ENCODE peak calls at places on chromosome 1, in four cellular contexts. One of them, this sample, is unnamed.
A peak's percentile ranks its signal among the peaks of the same experiment; 100 is the strongest.

GRCh38 chr1:165451696-165452095 is 6.8 kb upstream of the RXRG start:
- DNase-seq in ovary: no peak
- DNase-seq in uterus: no peak
- DNase-seq in right lobe of liver: no peak
- DNase-seq in this sample: no peak

GRCh38 chr1:41662061-41662655 is 177.7 kb upstream of the EDN2 start:
- DNase-seq in right lobe of liver: no peak
- DNase-seq in uterus: peak; percentile 52
- DNase-seq in ovary: no peak
- DNase-seq in this sample: no peak

GRCh38 chr1:217650674-217651073 is 19.5 kb downstream of the SPATA17 start:
- DNase-seq in uterus: no peak
- DNase-seq in right lobe of liver: no peak
- DNase-seq in ovary: no peak
- DNase-seq in this sample: no peak

GRCh38 chr1:36327421-36328087 is 4.1 kb upstream of the EVA1B start:
- DNase-seq in right lobe of liver: no peak
- DNase-seq in uterus: no peak
- DNase-seq in ovary: no peak
- DNase-seq in this sample: no peak

GRCh38 chr1:101278845-101279244 is 42.0 kb downstream of the S1PR1 start:
- DNase-seq in right lobe of liver: no peak
- DNase-seq in uterus: no peak
- DNase-seq in ovary: no peak
- DNase-seq in this sample: no peak

GRCh38 chr1:207959995-207960745 is 49.2 kb upstream of the CD34 start:
- DNase-seq in right lobe of liver: no peak
- DNase-seq in uterus: no peak
- DNase-seq in ovary: no peak
- DNase-seq in this sample: no peak

GRCh38 chr1:236522937-236523703 is 662 bp upstream of the LGALS8 start:
- DNase-seq in uterus: peak; percentile 33
- DNase-seq in right lobe of liver: peak; percentile 70
- DNase-seq in ovary: peak; percentile 47
- DNase-seq in this sample: no peak

GRCh38 chr1:21861602-21862429 is 49.8 kb downstream of the LDLRAD2 start:
- DNase-seq in uterus: no peak
- DNase-seq in ovary: no peak
- DNase-seq in right lobe of liver: no peak
- DNase-seq in this sample: no peak

GRCh38 chr1:153852170-153852569 is 70.6 kb downstream of the GATAD2B start:
- DNase-seq in ovary: no peak
- DNase-seq in right lobe of liver: peak; percentile 21
- DNase-seq in uterus: no peak
- DNase-seq in this sample: no peak

GRCh38 chr1:166808959-166809358 is 30.3 kb upstream of the POGK start:
- DNase-seq in right lobe of liver: no peak
- DNase-seq in ovary: no peak
- DNase-seq in uterus: no peak
- DNase-seq in this sample: no peak

GRCh38 chr1:116299248-116299647 is 73.8 kb upstream of the ATP1A1 start:
- DNase-seq in ovary: no peak
- DNase-seq in uterus: no peak
- DNase-seq in right lobe of liver: no peak
- DNase-seq in this sample: no peak

GRCh38 chr1:26410706-26411623 is at the start of gene LIN28A:
- DNase-seq in right lobe of liver: no peak
- DNase-seq in ovary: no peak
- DNase-seq in uterus: no peak
- DNase-seq in this sample: no peak
- H3K27ac ChIP-seq in right lobe of liver: no peak within 1 kb of the TSS
- H3K27ac ChIP-seq in ovary: no peak within 1 kb of the TSS
- H3K27ac ChIP-seq in uterus: no peak within 1 kb of the TSS
- H3K27ac ChIP-seq in this sample: no peak within 1 kb of the TSS

DNA sequence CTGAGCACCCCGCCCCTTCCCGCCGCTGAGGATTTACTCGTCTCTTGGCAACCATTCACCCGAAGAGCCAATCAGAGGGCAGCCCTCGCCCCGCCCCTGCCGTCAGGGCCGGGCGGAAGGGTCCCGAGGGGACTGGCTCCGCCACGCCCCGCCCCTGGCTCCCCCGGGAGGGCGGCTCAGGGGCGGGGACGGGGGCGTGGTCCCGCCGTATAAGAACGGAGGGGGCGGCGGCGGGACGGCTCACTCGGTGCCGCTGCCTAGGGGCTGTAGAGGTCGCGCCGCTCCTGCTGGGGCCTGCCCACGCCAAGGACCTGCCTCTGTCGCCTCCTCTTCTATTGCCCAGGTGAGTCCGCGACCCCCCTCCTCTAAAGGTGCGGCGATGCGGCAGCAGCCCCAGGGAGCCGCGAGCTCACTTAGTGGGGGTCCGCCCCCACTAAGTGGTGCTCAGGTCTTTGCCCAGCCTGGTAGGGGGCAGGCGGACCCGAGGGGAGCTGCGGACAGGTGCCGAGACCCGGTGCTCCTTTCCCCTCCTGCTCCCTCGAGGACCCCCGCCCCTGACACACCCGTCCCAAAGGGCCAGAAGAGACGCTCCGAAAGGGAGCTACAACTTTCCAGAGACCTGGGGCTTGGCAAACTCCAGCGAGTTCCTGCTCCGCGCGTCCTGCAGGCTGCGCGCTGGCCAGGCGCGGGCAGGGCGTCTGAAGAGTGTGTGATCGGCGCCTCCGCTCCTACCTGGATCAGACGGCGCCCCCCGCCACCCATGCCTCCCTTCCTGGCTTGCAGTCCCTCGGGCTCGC is at the start of gene TENT5C:
- DNase-seq in ovary: peak; percentile 98
- DNase-seq in uterus: peak; percentile 98
- DNase-seq in right lobe of liver: peak; percentile 99
- DNase-seq in this sample: peak; percentile 86
- TF ChIP-seq POLR2A in ovary: peak; percentile 67
- TF ChIP-seq POLR2A in uterus: peak; percentile 88
- TF ChIP-seq POLR2A in right lobe of liver: peak; percentile 92
- TF ChIP-seq POLR2A in this sample: no peak

DNA sequence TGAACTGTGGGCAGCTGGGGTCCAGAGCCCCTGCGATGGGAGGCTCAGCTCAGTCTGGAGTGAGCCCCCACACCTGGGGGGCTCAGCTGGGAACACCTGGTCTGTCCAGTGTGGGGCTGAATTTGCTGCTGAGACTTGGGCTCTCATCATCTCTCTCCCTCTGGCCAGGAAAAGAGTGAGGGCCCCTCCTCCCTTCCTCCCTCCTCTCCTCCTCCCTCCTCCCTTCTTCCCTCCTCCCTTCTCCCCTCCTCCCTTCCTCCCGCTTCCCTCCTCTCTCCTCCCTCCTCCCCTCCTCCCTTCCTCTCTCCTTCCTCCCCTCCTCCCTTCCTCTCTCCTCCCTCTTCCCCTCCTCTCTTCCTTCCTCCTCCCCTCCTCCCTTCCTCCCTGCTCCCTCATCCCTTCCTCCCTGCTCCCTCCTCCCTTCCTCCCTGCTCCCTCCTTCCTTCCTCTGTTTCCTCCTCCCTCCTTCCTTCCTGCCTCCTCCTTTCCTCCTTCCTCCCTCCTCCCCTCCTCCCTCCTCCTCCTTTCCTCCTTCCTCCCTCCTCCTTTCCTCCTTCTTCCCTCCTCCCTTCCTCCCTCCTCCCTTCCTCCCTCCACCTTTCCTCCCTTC is 23.5 kb upstream of the PEX10 start:
- DNase-seq in ovary: no peak
- DNase-seq in uterus: no peak
- DNase-seq in right lobe of liver: no peak
- DNase-seq in this sample: no peak
- H3K27me3 ChIP-seq in ovary: no peaks in the 10 kb centered on the region
- H3K27me3 ChIP-seq in uterus: no peaks in the 10 kb centered on the region
- H3K27me3 ChIP-seq in right lobe of liver: no peaks in the 10 kb centered on the region
- H3K27me3 ChIP-seq in this sample: no peaks in the 10 kb centered on the region

DNA sequence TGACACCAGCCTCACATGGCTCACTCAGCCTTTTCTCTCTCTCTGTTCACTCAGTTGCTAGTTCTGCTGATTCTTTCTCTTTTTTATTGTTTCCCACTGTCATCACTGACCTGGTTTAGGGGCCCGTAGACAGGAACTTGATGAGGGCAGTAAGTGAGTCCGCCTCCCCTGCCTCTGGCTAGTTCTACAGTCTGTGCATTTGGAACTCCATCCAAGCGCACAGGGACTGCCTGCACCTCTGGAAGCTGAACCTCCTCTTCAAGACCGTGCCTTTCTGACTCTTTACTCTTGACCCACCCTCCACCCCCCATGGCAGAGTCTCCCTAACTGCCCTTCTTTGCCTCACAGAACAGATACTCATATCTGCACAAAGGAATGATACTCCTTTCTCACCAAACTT is 4.2 kb downstream of the TENT5C start:
- DNase-seq in ovary: no peak
- DNase-seq in uterus: peak; percentile 16
- DNase-seq in right lobe of liver: peak; percentile 28
- DNase-seq in this sample: no peak
- H3K27ac ChIP-seq in ovary: no peak overlapping the region
- H3K27ac ChIP-seq in uterus: peak overlapping the region; percentile 62
- H3K27ac ChIP-seq in right lobe of liver: no peak overlapping the region
- H3K27ac ChIP-seq in this sample: no peak overlapping the region

DNA sequence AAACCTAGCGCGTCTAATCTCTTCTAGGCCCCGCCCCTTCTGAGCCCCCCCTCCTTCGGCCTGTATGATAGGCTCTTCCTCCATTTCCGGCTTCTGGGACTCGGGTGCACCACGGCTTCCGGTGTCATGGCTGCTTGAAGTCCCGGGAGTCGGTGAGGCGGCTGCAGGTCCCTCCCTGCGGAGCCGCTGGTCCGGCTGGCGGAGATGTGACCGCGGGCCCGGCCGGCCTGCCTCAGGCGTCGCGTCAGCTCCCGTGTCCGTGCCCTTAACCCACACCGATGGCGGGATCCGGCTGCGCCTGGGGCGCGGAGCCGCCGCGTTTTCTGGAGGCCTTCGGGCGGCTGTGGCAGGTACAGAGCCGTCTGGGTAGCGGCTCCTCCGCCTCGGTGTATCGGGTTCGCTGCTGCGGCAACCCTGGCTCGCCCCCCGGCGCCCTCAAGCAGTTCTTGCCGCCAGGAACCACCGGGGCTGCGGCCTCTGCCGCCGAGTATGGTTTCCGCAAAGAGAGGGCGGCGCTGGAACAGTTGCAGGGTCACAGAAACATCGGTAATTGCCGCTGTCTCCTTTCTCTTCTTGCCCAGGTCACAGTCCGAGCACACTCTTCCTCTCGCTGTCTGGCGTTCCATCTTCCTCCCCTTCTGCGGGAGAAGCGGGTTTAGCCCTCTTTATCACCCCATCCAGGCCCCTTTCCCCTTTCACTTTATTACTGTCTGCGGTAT is at the start of gene UHMK1:
- DNase-seq in uterus: peak; percentile 85
- DNase-seq in ovary: peak; percentile 87
- DNase-seq in right lobe of liver: peak; percentile 94
- DNase-seq in this sample: peak; percentile 74
- TF ChIP-seq POLR2A in uterus: peak; percentile 56
- TF ChIP-seq POLR2A in ovary: peak; percentile 38
- TF ChIP-seq POLR2A in right lobe of liver: peak; percentile 61
- TF ChIP-seq POLR2A in this sample: peak; percentile 64

GRCh38 chr1:118986291-118986838 is 1.8 kb downstream of the TBX15 start:
- DNase-seq in uterus: no peak
- DNase-seq in ovary: no peak
- DNase-seq in right lobe of liver: no peak
- DNase-seq in this sample: no peak
- H3K27me3 ChIP-seq in uterus: peaks cover 95% of the 10 kb centered on the region
- H3K27me3 ChIP-seq in ovary: peaks cover 8% of the 10 kb centered on the region
- H3K27me3 ChIP-seq in right lobe of liver: peaks cover 22% of the 10 kb centered on the region
- H3K27me3 ChIP-seq in this sample: peaks cover 83% of the 10 kb centered on the region

GRCh38 chr1:112461200-112461871 is 47.4 kb upstream of the WNT2B start:
- DNase-seq in right lobe of liver: no peak
- DNase-seq in uterus: no peak
- DNase-seq in ovary: no peak
- DNase-seq in this sample: no peak

GRCh38 chr1:112462953-112463279 is 45.8 kb upstream of the WNT2B start:
- DNase-seq in ovary: no peak
- DNase-seq in uterus: no peak
- DNase-seq in right lobe of liver: no peak
- DNase-seq in this sample: no peak

GRCh38 chr1:112464501-112464900 is 44.3 kb upstream of the WNT2B start:
- DNase-seq in right lobe of liver: no peak
- DNase-seq in uterus: no peak
- DNase-seq in ovary: no peak
- DNase-seq in this sample: no peak

GRCh38 chr1:112466078-112466660 is 42.6 kb upstream of the WNT2B start:
- DNase-seq in right lobe of liver: peak; percentile 95
- DNase-seq in uterus: peak; percentile 96
- DNase-seq in ovary: peak; percentile 96
- DNase-seq in this sample: peak; percentile 77

GRCh38 chr1:112465122-112465521 is 43.6 kb upstream of the WNT2B start:
- DNase-seq in ovary: no peak
- DNase-seq in right lobe of liver: no peak
- DNase-seq in uterus: no peak
- DNase-seq in this sample: no peak
- H3K27ac ChIP-seq in ovary: no peak overlapping the region
- H3K27ac ChIP-seq in right lobe of liver: no peak overlapping the region
- H3K27ac ChIP-seq in uterus: peak overlapping the region; percentile 85
- H3K27ac ChIP-seq in this sample: peak overlapping the region; percentile 74

GRCh38 chr1:203287109-203287893 is 18.0 kb upstream of the BTG2 start:
- DNase-seq in ovary: no peak
- DNase-seq in right lobe of liver: peak; percentile 65
- DNase-seq in uterus: no peak
- DNase-seq in this sample: peak; percentile 80

GRCh38 chr1:203284411-203285208 is 20.7 kb upstream of the BTG2 start:
- DNase-seq in right lobe of liver: peak; percentile 46
- DNase-seq in ovary: peak; percentile 14
- DNase-seq in uterus: no peak
- DNase-seq in this sample: no peak

GRCh38 chr1:203287896-203288295 is 17.4 kb upstream of the BTG2 start:
- DNase-seq in uterus: no peak
- DNase-seq in ovary: no peak
- DNase-seq in right lobe of liver: no peak
- DNase-seq in this sample: no peak

GRCh38 chr1:203288351-203288894 is 16.9 kb upstream of the BTG2 start:
- DNase-seq in ovary: no peak
- DNase-seq in uterus: no peak
- DNase-seq in right lobe of liver: no peak
- DNase-seq in this sample: no peak

DNA sequence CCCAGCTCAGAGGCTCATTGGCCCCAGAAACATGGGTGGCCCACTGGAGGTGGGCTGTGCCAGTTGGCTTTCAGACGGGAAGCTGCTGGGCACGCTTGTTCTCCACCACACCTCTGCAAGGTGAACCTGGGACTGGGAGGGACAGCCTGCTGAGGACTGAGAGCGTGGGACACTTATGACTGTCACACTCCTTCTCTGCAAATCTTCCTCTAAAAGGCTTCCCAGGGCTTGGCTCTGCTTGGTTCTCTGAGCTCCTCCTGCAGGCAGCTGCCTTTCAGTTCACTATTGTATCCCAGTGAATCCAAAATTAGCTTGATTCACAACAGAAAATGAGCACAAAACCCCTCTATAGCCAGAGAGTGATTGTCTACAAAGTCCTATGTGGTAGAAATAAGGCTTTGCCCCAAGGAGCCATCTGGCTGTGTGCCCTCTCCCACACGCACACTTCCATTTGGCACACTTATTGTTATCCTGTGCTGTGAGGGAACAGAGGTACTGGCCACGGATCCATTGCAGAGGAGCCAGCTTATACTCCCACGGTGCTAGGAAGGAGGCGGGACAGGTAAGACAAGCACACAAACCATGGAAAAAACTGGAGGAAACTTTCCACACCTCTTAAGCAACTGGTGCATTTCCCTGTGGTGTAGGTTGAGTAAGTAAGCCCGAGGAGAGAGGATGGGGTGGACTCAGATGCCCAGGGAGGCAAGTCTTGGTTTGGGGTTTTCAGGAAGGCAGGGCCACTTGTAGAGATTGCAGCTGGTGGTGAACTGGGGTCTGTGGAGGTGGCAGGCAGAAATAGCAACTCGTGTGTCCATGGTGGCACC is 18.9 kb upstream of the BTG2 start:
- DNase-seq in ovary: no peak
- DNase-seq in right lobe of liver: no peak
- DNase-seq in uterus: no peak
- DNase-seq in this sample: no peak
- TF ChIP-seq POLR2A in ovary: no peak
- TF ChIP-seq POLR2A in right lobe of liver: no peak
- TF ChIP-seq POLR2A in uterus: peak; percentile 11
- TF ChIP-seq POLR2A in this sample: no peak

This sample was measured in esophagus squamous epithelium.